ENCODE peak calls at places on chromosomes 2 and 18, in eight cellular contexts. K is iPS-NIHi11; J is HL-60; P is sciatic nerve; M is naive thymus-derived CD8-positive, alpha-beta T cell; S is stimulated activated CD8-positive, alpha-beta memory T cell treated with anti-CD3 and anti-CD28 coated beads, Interleukin-15, amount 100 ng/mL, for 24 hours; V is left colon; C is activated CD4-positive, alpha-beta memory T cell treated with anti-CD3 and anti-CD28 coated beads for 36 hours. D is an unnamed sample.

GRCh38 chr2:14632133-14632936 is at the start of gene LRATD1:
- DNase-seq in K (peak), J (no peak), P (peak), M (no peak), S (no peak), V (peak), C (no peak), D (peak)

GRCh38 chr18:25561923-25562322 is 210.0 kb upstream of the ZNF521 start:
- DNase-seq in K (peak), J (peak), P (no peak), M (no peak), S (no peak), V (peak), C (no peak), D (no peak)

GRCh38 chr2:16218651-16219050 is 278.3 kb downstream of the MYCN start:
- DNase-seq in K (peak), J (peak), P (no peak), M (no peak), S (no peak), V (peak), C (peak), D (no peak)

GRCh38 chr2:200689115-200689514 is 103.3 kb downstream of the AOX1 start:
- DNase-seq in K (no peak), J (peak), P (no peak), M (no peak), S (no peak), V (no peak), C (no peak), D (no peak)

GRCh38 chr18:64993695-64994094 is 757.1 kb upstream of the CDH7 start:
- DNase-seq in K (no peak), J (no peak), P (no peak), M (no peak), S (no peak), V (no peak), C (no peak), D (no peak)

GRCh38 chr2:39631256-39631655 is 34.5 kb upstream of the TMEM178A start:
- DNase-seq in K (no peak), J (no peak), P (no peak), M (no peak), S (no peak), V (no peak), C (no peak), D (no peak)

GRCh38 chr2:197131558-197131855 is 179.1 kb downstream of the ANKRD44 start:
- DNase-seq in K (no peak), J (no peak), P (no peak), M (no peak), S (no peak), V (no peak), C (no peak), D (peak)

GRCh38 chr2:170717991-170718589 is 3.0 kb downstream of the SP5 start:
- DNase-seq in K (no peak), J (no peak), P (no peak), M (no peak), S (no peak), V (no peak), C (no peak), D (no peak)

GRCh38 chr2:240355001-240355891 is 80.2 kb upstream of the GPC1 start:
- DNase-seq in K (peak), J (no peak), P (peak), M (no peak), S (no peak), V (no peak), C (no peak), D (no peak)

GRCh38 chr2:36516136-36516870 is 81.7 kb downstream of the FEZ2 start:
- DNase-seq in K (no peak), J (no peak), P (no peak), M (no peak), S (no peak), V (no peak), C (no peak), D (no peak)

GRCh38 chr18:38972571-38972970 is 1407.0 kb upstream of the CELF4 start:
- DNase-seq in K (no peak), J (no peak), P (no peak), M (no peak), S (no peak), V (no peak), C (no peak), D (no peak)

GRCh38 chr18:76405761-76406356 is 89.2 kb downstream of the ZNF516 start:
- DNase-seq in K (peak), J (peak), P (no peak), M (peak), S (no peak), V (peak), C (no peak), D (peak)

GRCh38 chr2:78397198-78397597 is 628.3 kb upstream of the REG3G start:
- DNase-seq in K (no peak), J (no peak), P (no peak), M (no peak), S (no peak), V (no peak), C (no peak), D (no peak)

GRCh38 chr2:204008352-204008751 is 71.8 kb downstream of the ICOS start:
- DNase-seq in K (no peak), J (no peak), P (no peak), M (no peak), S (no peak), V (no peak), C (no peak), D (no peak)

GRCh38 chr2:33810046-33810835 is 211.1 kb upstream of the FAM98A start:
- DNase-seq in K (peak), J (no peak), P (no peak), M (no peak), S (no peak), V (no peak), C (no peak), D (no peak)

GRCh38 chr2:48144777-48145176 is 238.5 kb upstream of the FBXO11 start:
- DNase-seq in K (no peak), J (no peak), P (no peak), M (no peak), S (no peak), V (no peak), C (peak), D (no peak)

GRCh38 chr2:144198116-144198515 is 321.8 kb downstream of the ZEB2 start:
- DNase-seq in K (no peak), J (peak), P (no peak), M (no peak), S (no peak), V (no peak), C (no peak), D (no peak)

GRCh38 chr2:138948070-138948539 is 167.9 kb upstream of the NXPH2 start:
- DNase-seq in K (no peak), J (no peak), P (no peak), M (no peak), S (no peak), V (no peak), C (no peak), D (no peak)

GRCh38 chr2:168729455-168729854 is 73.0 kb upstream of the NOSTRIN start:
- DNase-seq in K (no peak), J (no peak), P (no peak), M (no peak), S (no peak), V (no peak), C (no peak), D (no peak)

GRCh38 chr2:228066416-228066815 is 115.1 kb downstream of the SPHKAP start:
- DNase-seq in K (no peak), J (no peak), P (no peak), M (no peak), S (no peak), V (no peak), C (no peak), D (no peak)

GRCh38 chr2:118123561-118124232 is 35.4 kb downstream of the INSIG2 start:
- DNase-seq in K (no peak), J (no peak), P (no peak), M (no peak), S (no peak), V (no peak), C (no peak), D (no peak)

GRCh38 chr18:12772111-12772510 is 69.3 kb downstream of the PSMG2 start:
- DNase-seq in K (no peak), J (no peak), P (peak), M (no peak), S (no peak), V (no peak), C (no peak), D (no peak)

GRCh38 chr2:672606-672905 is 4.7 kb downstream of the TMEM18 start:
- DNase-seq in K (no peak), J (no peak), P (no peak), M (no peak), S (no peak), V (no peak), C (no peak), D (no peak)

GRCh38 chr2:30373881-30374302 is 73.2 kb upstream of the LCLAT1 start:
- DNase-seq in K (no peak), J (no peak), P (no peak), M (no peak), S (no peak), V (no peak), C (peak), D (no peak)

GRCh38 chr2:130251865-130252620 is 53.8 kb upstream of the TUBA3E start:
- DNase-seq in K (peak), J (no peak), P (no peak), M (no peak), S (no peak), V (peak), C (no peak), D (no peak)

GRCh38 chr2:176200971-176201370 is 12.5 kb downstream of the HOXD1 start:
- DNase-seq in K (no peak), J (no peak), P (no peak), M (no peak), S (no peak), V (no peak), C (no peak), D (no peak)

GRCh38 chr2:189874571-189875320 is 90.5 kb downstream of the PMS1 start:
- DNase-seq in K (no peak), J (no peak), P (no peak), M (no peak), S (no peak), V (no peak), C (no peak), D (no peak)

GRCh38 chr18:37309861-37310260 is 255.7 kb downstream of the CELF4 start:
- DNase-seq in K (no peak), J (no peak), P (no peak), M (no peak), S (no peak), V (no peak), C (no peak), D (no peak)

GRCh38 chr2:99337931-99338580 is 867 bp downstream of the EIF5B start:
- DNase-seq in K (peak), J (peak), P (no peak), M (no peak), S (no peak), V (no peak), C (peak), D (no peak)

GRCh38 chr2:73053316-73054114 is 18.0 kb downstream of the SFXN5 start:
- DNase-seq in K (no peak), J (no peak), P (no peak), M (no peak), S (no peak), V (no peak), C (no peak), D (no peak)

GRCh38 chr18:42413870-42414269 is 458.8 kb downstream of the PIK3C3 start:
- DNase-seq in K (no peak), J (no peak), P (no peak), M (no peak), S (no peak), V (no peak), C (no peak), D (no peak)

GRCh38 chr18:54946149-54946581 is 13.1 kb downstream of the CCDC68 start:
- DNase-seq in K (no peak), J (peak), P (no peak), M (no peak), S (no peak), V (peak), C (peak), D (peak)

GRCh38 chr2:97936199-97936598 is 59.5 kb downstream of the TMEM131 start:
- DNase-seq in K (peak), J (no peak), P (no peak), M (no peak), S (no peak), V (no peak), C (no peak), D (no peak)

GRCh38 chr2:76498387-76498786 is 787.7 kb upstream of the GCFC2 start:
- DNase-seq in K (no peak), J (no peak), P (no peak), M (no peak), S (no peak), V (no peak), C (no peak), D (no peak)

GRCh38 chr2:157696036-157696435 is 67.4 kb upstream of the ACVR1C start:
- DNase-seq in K (no peak), J (no peak), P (no peak), M (no peak), S (no peak), V (no peak), C (no peak), D (no peak)